ENCODE peak calls at places on chromosomes 1 and 21, in nine cellular contexts. H is stimulated activated CD4-positive, alpha-beta T cell treated with anti-CD3 and anti-CD28 coated beads, Interleukin-2, amount 100 ng/mL, for 48 hours; N is body of pancreas; B is GOT3; E is activated T-cell treated with anti-CD3 and anti-CD28 coated beads, Interleukin-2, amount 50 U/mL, for 72 hours; J is HT-29; A is mesenteric fat pad; Y is fibroblast of the aortic adventitia; L is fibroblast of mammary gland. F is an unnamed sample.

GRCh38 chr1:245232936-245233335 is 78.2 kb downstream of the KIF26B start:
- DNase-seq in Y (no peak), L (no peak), J (no peak), H (no peak), E (no peak), A (no peak), B (no peak), N (no peak), F (no peak)

GRCh38 chr1:233183226-233184020 is 112.1 kb downstream of the PCNX2 start:
- DNase-seq in L (peak; percentile 19), H (no peak), N (no peak), B (no peak), J (no peak), Y (no peak), E (no peak), A (no peak), F (no peak)

GRCh38 chr1:77874804-77875445 is 13.5 kb upstream of the NEXN start:
- DNase-seq in B (no peak), L (peak; percentile 39), J (no peak), A (no peak), E (no peak), H (no peak), N (no peak), Y (peak; percentile 21), F (no peak)

GRCh38 chr1:109361649-109362048 is 36.1 kb downstream of the SORT1 start:
- DNase-seq in J (no peak), H (no peak), Y (no peak), E (no peak), L (peak; percentile 74), B (no peak), A (no peak), N (no peak), F (no peak)

GRCh38 chr1:221309711-221310110 is 430.5 kb downstream of the HLX start:
- DNase-seq in L (no peak), N (no peak), A (no peak), J (no peak), B (no peak), H (no peak), Y (no peak), E (no peak), F (no peak)

GRCh38 chr1:64268653-64269557 is 65.5 kb downstream of the UBE2U start:
- DNase-seq in B (no peak), L (peak; percentile 87), H (peak; percentile 63), N (peak; percentile 79), E (peak; percentile 70), Y (peak; percentile 94), A (no peak), J (peak; percentile 85), F (no peak)

GRCh38 chr1:185017338-185017737 is 28.0 kb upstream of the RNF2 start:
- DNase-seq in L (peak; percentile 97), N (no peak), E (no peak), B (peak; percentile 25), Y (peak; percentile 82), J (peak; percentile 71), H (no peak), A (no peak), F (no peak)

GRCh38 chr1:220298470-220298869 is 26.2 kb upstream of the RAB3GAP2 start:
- DNase-seq in J (no peak), L (no peak), B (no peak), E (no peak), A (no peak), N (no peak), Y (no peak), H (no peak), F (no peak)

GRCh38 chr1:201535046-201535777 is 3.7 kb upstream of the NAV1 start:
- DNase-seq in Y (peak; percentile 74), L (peak; percentile 70), A (no peak), N (no peak), B (no peak), J (no peak), E (no peak), H (no peak), F (no peak)

GRCh38 chr1:11784993-11785769 is 20.6 kb downstream of the MTHFR start:
- DNase-seq in E (peak; percentile 65), B (no peak), L (peak; percentile 53), A (no peak), Y (peak; percentile 54), N (peak; percentile 78), H (peak; percentile 38), J (peak; percentile 56), F (peak; percentile 82)

GRCh38 chr1:161139765-161140164 is 7.3 kb upstream of the DEDD start:
- DNase-seq in B (no peak), L (peak; percentile 60), J (peak; percentile 77), H (no peak), N (peak; percentile 71), A (no peak), Y (peak; percentile 76), E (peak; percentile 52), F (no peak)

GRCh38 chr1:212979340-212980122 is 29.2 kb downstream of the VASH2 start:
- DNase-seq in Y (no peak), H (peak; percentile 17), E (peak; percentile 27), L (no peak), J (no peak), N (no peak), B (no peak), A (no peak), F (no peak)

GRCh38 chr1:175978476-175978875 is 228.6 kb downstream of the COP1 start:
- DNase-seq in B (no peak), Y (peak; percentile 19), A (no peak), L (peak; percentile 56), H (no peak), N (no peak), J (no peak), E (no peak), F (no peak)

GRCh38 chr1:197961933-197962332 is 44.8 kb downstream of the LHX9 start:
- DNase-seq in Y (no peak), B (no peak), L (no peak), J (no peak), H (no peak), A (no peak), E (no peak), N (no peak), F (no peak)

GRCh38 chr21:26686278-26686677 is 113.2 kb upstream of the CYYR1 start:
- DNase-seq in B (no peak), H (peak; percentile 2), Y (peak; percentile 28), J (peak; percentile 12), L (peak; percentile 18), E (peak; percentile 12), A (no peak), N (peak; percentile 21), F (no peak)

GRCh38 chr1:236742421-236743160 is 52.5 kb upstream of the MTR start:
- DNase-seq in L (no peak), N (no peak), B (no peak), E (no peak), H (no peak), J (no peak), A (no peak), Y (no peak), F (no peak)

GRCh38 chr1:24392982-24393645 is 20.5 kb downstream of the STPG1 start:
- DNase-seq in L (no peak), B (no peak), A (no peak), E (no peak), Y (no peak), J (no peak), H (no peak), N (no peak), F (no peak)

GRCh38 chr1:107228704-107229103 is 87.9 kb downstream of the NTNG1 start:
- DNase-seq in Y (peak; percentile 25), L (no peak), B (no peak), J (no peak), A (no peak), E (no peak), N (no peak), H (no peak), F (no peak)

GRCh38 chr1:152188673-152189591 is 29.9 kb upstream of the RPTN start:
- DNase-seq in Y (peak; percentile 78), L (peak; percentile 72), N (peak; percentile 87), J (peak; percentile 61), E (peak; percentile 84), A (no peak), H (peak; percentile 76), B (peak; percentile 21), F (no peak)

GRCh38 chr21:42779431-42779861 is 99.9 kb downstream of the WDR4 start:
- DNase-seq in A (no peak), L (no peak), N (no peak), Y (no peak), H (no peak), J (no peak), B (no peak), E (no peak), F (no peak)

GRCh38 chr1:89890085-89890754 is 69.4 kb downstream of the LRRC8D start:
- DNase-seq in N (peak; percentile 21), E (no peak), L (peak; percentile 63), Y (peak; percentile 94), H (no peak), B (no peak), A (no peak), J (peak; percentile 44), F (no peak)

GRCh38 chr21:29669416-29669815 is 270.4 kb downstream of the GRIK1 start:
- DNase-seq in B (no peak), H (no peak), N (no peak), Y (no peak), J (no peak), L (no peak), E (no peak), A (no peak), F (no peak)

GRCh38 chr21:34130598-34130985 is 57.2 kb downstream of the MRPS6 start:
- DNase-seq in Y (no peak), L (no peak), J (no peak), A (no peak), E (no peak), B (no peak), H (no peak), N (no peak), F (no peak)

GRCh38 chr1:46577671-46578070 is 26.2 kb upstream of the KNCN start:
- DNase-seq in E (no peak), L (no peak), N (no peak), A (no peak), Y (no peak), J (no peak), H (no peak), B (no peak), F (no peak)

GRCh38 chr1:109241344-109241743 is 8.0 kb upstream of the CELSR2 start:
- DNase-seq in B (no peak), H (no peak), Y (no peak), J (no peak), N (no peak), E (no peak), A (no peak), L (no peak), F (no peak)

GRCh38 chr1:116717318-116717717 is 36.9 kb upstream of the CD2 start:
- DNase-seq in E (no peak), H (no peak), B (no peak), A (no peak), Y (no peak), J (no peak), L (no peak), N (no peak), F (no peak)

GRCh38 chr1:42157667-42158066 is 4.5 kb downstream of the GUCA2B start:
- DNase-seq in E (no peak), N (no peak), J (peak; percentile 30), B (no peak), Y (no peak), L (no peak), A (no peak), H (no peak), F (peak; percentile 52)

GRCh38 chr1:10498231-10498630 is 23.5 kb downstream of the PEX14 start:
- DNase-seq in E (peak; percentile 9), J (no peak), H (no peak), N (no peak), A (no peak), Y (no peak), B (no peak), L (no peak), F (no peak)

GRCh38 chr1:38872401-38873026 is 634 bp downstream of the MYCBP start:
- DNase-seq in Y (peak; percentile 35), J (peak; percentile 12), H (peak; percentile 15), L (peak; percentile 26), A (no peak), E (peak; percentile 50), N (peak; percentile 33), B (no peak), F (no peak)

GRCh38 chr1:84345220-84345619 is 43.7 kb downstream of the SAMD13 start:
- DNase-seq in N (no peak), L (peak; percentile 57), J (no peak), B (no peak), A (no peak), H (no peak), Y (peak; percentile 10), E (no peak), F (no peak)

GRCh38 chr1:50644447-50645105 is 221.3 kb upstream of the DMRTA2 start:
- DNase-seq in H (no peak), L (no peak), J (no peak), E (no peak), Y (no peak), B (no peak), A (no peak), N (no peak), F (no peak)